ENCODE peak calls at places on chromosomes 3 and 15, in five cellular contexts. A, G, F, D and N are unnamed samples.

GRCh38 chr15:62403164-62403809 is 238.2 kb upstream of the C2CD4B start:
- DNase-seq in G (no peak), A (peak), D (no peak), F (no peak), N (no peak)

GRCh38 chr3:197222816-197223419 is 75.5 kb downstream of the DLG1 start:
- DNase-seq in D (no peak), F (no peak), G (no peak), A (peak), N (no peak)

GRCh38 chr3:11583638-11584046 is 60.1 kb downstream of the VGLL4 start:
- DNase-seq in G (no peak), A (no peak), D (no peak), F (no peak), N (no peak)

GRCh38 chr15:76185716-76186115 is 125.6 kb downstream of the ETFA start:
- DNase-seq in A (peak), D (peak), G (peak), F (peak), N (peak)

GRCh38 chr3:105906834-105907233 is 38.0 kb upstream of the CBLB start:
- DNase-seq in G (no peak), A (peak), D (peak), F (no peak), N (no peak)

GRCh38 chr3:125389282-125389681 is 14.2 kb upstream of the ZNF148 start:
- DNase-seq in G (no peak), F (no peak), D (no peak), A (no peak), N (no peak)

GRCh38 chr3:141306922-141307321 is 61.4 kb upstream of the ZBTB38 start:
- DNase-seq in G (no peak), A (no peak), F (no peak), D (no peak), N (no peak)

GRCh38 chr3:138082085-138082991 is 33.1 kb downstream of the DZIP1L start:
- DNase-seq in A (peak), G (no peak), F (no peak), D (peak), N (no peak)

GRCh38 chr15:45285413-45285812 is 33.4 kb downstream of the SLC28A2 start:
- DNase-seq in D (no peak), G (no peak), F (no peak), A (no peak), N (no peak)

GRCh38 chr15:48395532-48396011 is 64.3 kb downstream of the DUT start:
- DNase-seq in G (no peak), A (peak), F (no peak), D (no peak), N (no peak)

GRCh38 chr15:75453703-75454470 is 2.4 kb upstream of the SIN3A start:
- DNase-seq in A (peak), D (peak), G (peak), F (peak), N (peak)

GRCh38 chr15:60809375-60809774 is 330.4 kb upstream of the ICE2 start:
- DNase-seq in G (no peak), F (no peak), A (no peak), D (no peak), N (no peak)

GRCh38 chr15:74306801-74307217 is 60.6 kb downstream of the CYP11A1 start:
- DNase-seq in A (no peak), G (no peak), F (peak), D (no peak), N (no peak)

GRCh38 chr3:108453541-108454057 is 56.8 kb downstream of the MYH15 start:
- DNase-seq in A (no peak), F (no peak), G (no peak), D (no peak), N (no peak)

GRCh38 chr3:183548262-183548769 is 7.2 kb downstream of the KLHL6 start:
- DNase-seq in F (peak), G (peak), A (peak), D (peak), N (peak)

GRCh38 chr3:195260286-195260905 is 10.6 kb downstream of the XXYLT1 start:
- DNase-seq in A (peak), G (no peak), D (no peak), F (peak), N (peak)

GRCh38 chr3:67601385-67601784 is 53.0 kb downstream of the SUCLG2 start:
- DNase-seq in D (peak), F (no peak), G (no peak), A (no peak), N (no peak)

GRCh38 chr3:58588030-58588614 is 10.9 kb upstream of the FAM107A start:
- DNase-seq in F (peak), D (no peak), A (peak), G (no peak), N (peak)

GRCh38 chr3:15948403-15948802 is 150.6 kb upstream of the ANKRD28 start:
- DNase-seq in F (no peak), G (no peak), D (no peak), A (no peak), N (no peak)

GRCh38 chr15:77418341-77419049 is 1.4 kb downstream of the PEAK1 start:
- DNase-seq in F (no peak), G (no peak), A (peak), D (no peak), N (no peak)

GRCh38 chr15:25891108-25891507 is 28.0 kb upstream of the ATP10A start:
- DNase-seq in A (no peak), G (no peak), D (peak), F (no peak), N (no peak)

GRCh38 chr3:106371605-106372292 is 502.9 kb upstream of the CBLB start:
- DNase-seq in G (no peak), D (no peak), A (peak), F (no peak), N (no peak)

GRCh38 chr3:38987456-38987855 is 64.3 kb downstream of the SCN11A start:
- DNase-seq in G (no peak), F (no peak), D (no peak), A (no peak), N (no peak)

GRCh38 chr3:49357466-49358216 is 512 bp downstream of the GPX1 start:
- DNase-seq in D (peak), A (peak), F (peak), G (no peak), N (peak)

GRCh38 chr3:191329654-191330308 is 545 bp downstream of the UTS2B start:
- DNase-seq in D (peak), G (no peak), F (peak), A (peak), N (peak)

GRCh38 chr3:133573629-133574194 is at the start of gene CDV3:
- DNase-seq in F (no peak), G (no peak), A (no peak), D (no peak), N (no peak)

GRCh38 chr3:177039875-177040274 is 157.4 kb downstream of the TBL1XR1 start:
- DNase-seq in G (no peak), A (no peak), D (no peak), F (no peak), N (no peak)

GRCh38 chr3:122066331-122067213 is 11.4 kb downstream of the CD86 start:
- DNase-seq in A (no peak), G (no peak), F (no peak), D (no peak), N (no peak)

GRCh38 chr3:52126500-52126899 is 27.7 kb downstream of the POC1A start:
- DNase-seq in G (no peak), F (no peak), D (no peak), A (no peak), N (no peak)

GRCh38 chr3:4462641-4463040 is 4.4 kb downstream of the SUMF1 start:
- DNase-seq in G (no peak), F (no peak), D (no peak), A (no peak), N (no peak)

GRCh38 chr3:183131735-183132134 is 30.8 kb downstream of the LAMP3 start:
- DNase-seq in D (no peak), G (no peak), F (no peak), A (no peak), N (no peak)

GRCh38 chr3:42655331-42655888 is 1.9 kb downstream of the ZBTB47 start:
- DNase-seq in G (no peak), F (peak), D (no peak), A (peak), N (no peak)

GRCh38 chr3:187131981-187132380 is 7.3 kb downstream of the RPL39L start:
- DNase-seq in D (no peak), F (no peak), G (no peak), A (no peak), N (no peak)

GRCh38 chr3:57755368-57756021 is 614 bp upstream of the SLMAP start:
- DNase-seq in A (no peak), G (no peak), D (peak), F (no peak), N (no peak)

GRCh38 chr3:51722362-51722761 is 15.5 kb downstream of the GRM2 start:
- DNase-seq in A (no peak), D (no peak), G (no peak), F (no peak), N (no peak)

GRCh38 chr15:45647828-45648227 is 13.0 kb downstream of the SQOR start:
- DNase-seq in A (no peak), F (no peak), G (no peak), D (no peak), N (no peak)

GRCh38 chr3:153137626-153138025 is 24.4 kb upstream of the RAP2B start:
- DNase-seq in G (no peak), D (no peak), F (no peak), A (no peak), N (no peak)

GRCh38 chr3:153142961-153143360 is 19.1 kb upstream of the RAP2B start:
- DNase-seq in D (no peak), F (no peak), A (no peak), G (no peak), N (no peak)

DNA sequence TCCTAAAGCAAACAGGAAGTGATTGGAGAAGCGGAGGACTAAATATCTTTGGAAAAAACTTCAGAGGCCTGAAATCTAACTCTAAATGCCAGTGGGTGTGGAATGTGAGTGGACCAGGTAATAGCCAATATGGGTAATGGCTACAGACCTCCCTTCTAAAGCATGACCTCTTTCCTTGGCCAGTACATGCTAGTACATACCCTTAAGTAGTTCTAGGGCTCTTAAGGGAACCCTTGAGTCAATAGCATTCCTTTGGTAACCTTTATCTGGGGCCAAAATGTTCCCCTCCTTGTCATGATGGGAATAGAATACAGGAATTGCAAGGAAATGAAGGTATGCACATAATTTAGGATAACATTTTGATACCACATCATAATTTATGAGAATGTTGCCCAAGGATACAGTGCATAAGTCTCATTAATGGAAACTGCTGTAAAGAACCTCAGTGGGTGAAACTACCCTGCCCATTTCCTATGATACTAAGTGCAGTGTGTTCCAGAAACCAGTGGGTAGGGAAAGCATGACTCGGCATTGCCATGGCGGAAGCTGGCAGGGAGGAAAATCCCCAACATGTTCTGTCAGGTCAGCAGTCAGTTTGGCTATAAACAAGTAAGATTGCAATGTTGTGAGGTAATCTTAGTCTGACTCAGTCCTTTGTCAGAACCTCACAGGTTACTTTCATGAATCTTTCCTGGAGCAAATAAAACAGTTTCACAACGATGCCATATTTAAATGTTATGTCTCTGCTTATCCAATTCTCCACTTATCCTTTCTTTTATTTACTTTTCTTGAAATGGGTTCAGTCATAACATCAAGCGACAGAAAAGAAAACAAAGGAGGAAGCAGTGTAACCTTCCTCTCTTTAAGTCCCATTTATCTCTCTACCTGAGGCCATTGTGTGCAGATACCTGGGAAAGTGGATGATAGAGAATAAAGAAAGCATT is 23.5 kb upstream of the RAP2B start:
- DNase-seq in F (peak), D (peak), G (no peak), A (peak), N (no peak)
- H2BK12ac ChIP-seq in F (no peak), D (no peak), G (no peak), A (no peak), N (no peak)

GRCh38 chr3:45778761-45779201 is 17.6 kb downstream of the SLC6A20 start:
- DNase-seq in D (no peak), G (no peak), F (peak), A (no peak), N (no peak)

GRCh38 chr3:45781841-45782240 is 14.5 kb downstream of the SLC6A20 start:
- DNase-seq in G (no peak), F (no peak), A (no peak), D (no peak), N (no peak)

GRCh38 chr3:45781271-45781670 is 15.1 kb downstream of the SLC6A20 start:
- DNase-seq in A (no peak), D (no peak), G (no peak), F (no peak), N (no peak)

GRCh38 chr3:45777753-45778386 is 18.5 kb downstream of the SLC6A20 start:
- DNase-seq in G (no peak), A (no peak), F (peak), D (no peak), N (no peak)

GRCh38 chr3:45779746-45780735 is 16.3 kb downstream of the SLC6A20 start:
- DNase-seq in F (no peak), D (no peak), G (no peak), A (no peak), N (no peak)
- H2BK12ac ChIP-seq in F (no peak), D (no peak), G (peak), A (no peak), N (no peak)

GRCh38 chr3:55823829-55824228 is 336.7 kb upstream of the WNT5A start:
- DNase-seq in A (no peak), D (no peak), F (no peak), G (no peak), N (no peak)

GRCh38 chr3:55828712-55829111 is 341.6 kb upstream of the WNT5A start:
- DNase-seq in D (no peak), F (no peak), G (no peak), A (no peak), N (no peak)

GRCh38 chr3:55826731-55827496 is 339.8 kb upstream of the WNT5A start:
- DNase-seq in G (no peak), A (peak), F (no peak), D (no peak), N (no peak)

GRCh38 chr3:55824406-55824805 is 337.3 kb upstream of the WNT5A start:
- DNase-seq in G (no peak), F (no peak), D (no peak), A (peak), N (no peak)

GRCh38 chr3:55826097-55826496 is 339.0 kb upstream of the WNT5A start:
- DNase-seq in G (no peak), D (no peak), A (no peak), F (no peak), N (no peak)
- H2BK12ac ChIP-seq in G (no peak), D (no peak), A (peak), F (no peak), N (no peak)

GRCh38 chr3:47495886-47496285 is 17.6 kb downstream of the ELP6 start:
- DNase-seq in G (no peak), F (no peak), A (no peak), D (no peak), N (no peak)

GRCh38 chr3:47495111-47495510 is 18.4 kb downstream of the ELP6 start:
- DNase-seq in G (no peak), D (no peak), A (no peak), F (no peak), N (no peak)

GRCh38 chr3:47491186-47491585 is 15.4 kb upstream of the SCAP start:
- DNase-seq in F (no peak), G (no peak), D (no peak), A (no peak), N (no peak)

GRCh38 chr3:47491777-47492176 is 16.0 kb upstream of the SCAP start:
- DNase-seq in G (no peak), D (no peak), F (no peak), A (no peak), N (no peak)

DNA sequence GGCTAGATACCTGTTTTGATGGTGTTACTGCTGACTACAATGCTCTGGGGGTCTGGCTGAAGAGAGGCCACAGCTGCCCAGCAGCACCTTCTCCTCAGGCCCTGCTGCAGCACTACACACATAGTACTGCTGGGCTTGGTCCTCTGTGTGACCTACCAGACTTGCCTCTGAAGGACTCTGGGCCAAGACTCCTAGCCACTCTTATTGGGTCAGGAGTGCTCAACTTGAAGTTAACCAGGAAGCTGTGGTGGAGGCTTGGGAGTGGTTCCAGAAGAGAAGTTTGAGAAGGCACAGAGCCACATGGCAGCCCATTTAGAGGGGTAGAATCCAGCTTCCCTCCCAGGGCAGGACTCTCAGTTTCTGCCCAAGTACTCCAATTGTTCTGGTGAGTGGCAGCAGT is 16.6 kb downstream of the ELP6 start:
- DNase-seq in F (no peak), A (no peak), G (no peak), D (no peak), N (no peak)
- H2BK12ac ChIP-seq in F (no peak), A (no peak), G (no peak), D (no peak), N (no peak)

DNA sequence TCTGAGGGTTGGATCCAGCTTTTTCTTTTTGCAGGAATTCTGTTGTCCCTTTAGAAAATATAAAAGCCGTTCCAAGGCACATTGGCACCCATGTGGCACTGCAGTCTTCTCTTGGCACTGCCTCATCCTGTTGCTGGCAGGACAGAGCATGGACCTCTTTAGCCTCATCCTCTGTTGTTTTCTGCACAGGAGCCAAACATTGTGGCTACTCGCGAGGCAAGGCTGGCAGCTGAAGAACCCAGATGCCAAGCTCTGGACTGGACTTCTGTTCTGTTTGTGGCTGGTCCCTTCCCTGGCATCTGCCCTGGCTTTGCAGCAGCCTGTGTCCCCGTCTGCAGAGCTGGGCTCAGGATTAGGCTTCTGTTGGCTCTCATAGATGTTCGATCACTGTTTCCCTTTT is 224.7 kb upstream of the TBC1D5 start:
- DNase-seq in G (no peak), F (no peak), D (no peak), A (no peak), N (no peak)
- H2BK12ac ChIP-seq in G (no peak), F (no peak), D (no peak), A (no peak), N (no peak)

GRCh38 chr3:22103423-22103822 is 352.4 kb upstream of the ZNF385D start:
- DNase-seq in A (no peak), D (no peak), F (no peak), G (no peak), N (no peak)
- H2BK12ac ChIP-seq in A (no peak), D (no peak), F (no peak), G (no peak), N (no peak)

DNA sequence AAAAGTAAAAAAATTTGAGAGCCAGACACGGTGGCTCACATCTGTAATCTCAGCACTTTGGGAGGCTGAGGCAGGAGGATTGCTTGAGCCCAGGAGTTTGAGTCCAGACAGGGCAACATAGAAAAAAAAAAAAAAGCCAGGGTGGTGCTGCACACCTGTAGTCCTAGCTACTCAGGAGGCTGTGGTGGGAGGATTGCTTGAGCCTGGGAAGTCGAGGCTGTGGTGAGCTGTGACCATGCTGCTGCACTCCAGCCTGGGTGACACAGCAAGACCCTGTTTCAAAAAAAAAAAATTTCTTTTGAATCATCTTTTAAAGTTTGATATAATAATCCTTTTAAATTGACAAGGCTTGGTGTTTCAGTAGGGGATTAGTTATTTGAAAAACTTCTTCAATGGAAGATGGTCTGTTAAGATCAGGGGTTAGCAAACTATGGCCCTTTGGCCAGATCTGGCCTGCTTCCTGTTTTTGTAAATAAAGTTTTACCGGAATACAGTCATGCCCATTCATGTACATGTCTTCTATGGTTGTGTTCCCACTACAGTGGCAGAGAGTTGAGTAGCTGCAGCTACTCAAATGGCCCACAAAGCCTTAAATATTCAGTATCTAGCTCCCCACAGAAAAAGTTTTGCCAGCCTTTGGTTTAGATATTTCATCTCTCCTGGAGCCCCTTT is 28.9 kb downstream of the CDAN1 start:
- DNase-seq in G (no peak), D (no peak), A (no peak), F (no peak), N (no peak)
- H2BK12ac ChIP-seq in G (no peak), D (no peak), A (no peak), F (no peak), N (no peak)

GRCh38 chr15:28147827-28148226 is 48.7 kb upstream of the OCA2 start:
- DNase-seq in D (no peak), F (no peak), G (no peak), A (peak), N (no peak)
- H2BK12ac ChIP-seq in D (no peak), F (no peak), G (no peak), A (no peak), N (no peak)

GRCh38 chr3:163924600-163924999 is 1153.7 kb downstream of the SI start:
- DNase-seq in F (no peak), A (no peak), G (no peak), D (no peak), N (no peak)
- H2BK12ac ChIP-seq in F (no peak), A (no peak), G (peak), D (no peak), N (no peak)